ENCODE peak calls at places on chromosomes 6 and 20, in eight cellular contexts. F, K, T, U, S, J, P and R are unnamed samples.

GRCh38 chr6:28867078-28867414 is 56.7 kb downstream of the TRIM27 start:
- DNase-seq in P (no peak), F (peak), K (peak), T (peak), J (no peak), S (no peak), U (no peak), R (peak)

GRCh38 chr6:127212376-127212775 is 54.3 kb upstream of the RNF146 start:
- DNase-seq in T (no peak), S (no peak), U (no peak), J (no peak), K (no peak), F (no peak), P (no peak), R (no peak)

GRCh38 chr20:20665200-20665599 is 47.2 kb downstream of the RALGAPA2 start:
- DNase-seq in J (no peak), T (no peak), K (no peak), F (no peak), S (no peak), P (no peak), U (no peak), R (no peak)

GRCh38 chr20:63500151-63500901 is 1.4 kb upstream of the EEF1A2 start:
- DNase-seq in J (no peak), U (no peak), S (no peak), T (no peak), K (no peak), P (no peak), F (no peak), R (no peak)

GRCh38 chr6:1913572-1913971 is 303.9 kb downstream of the FOXC1 start:
- DNase-seq in K (no peak), T (no peak), S (no peak), P (no peak), U (no peak), J (no peak), F (no peak), R (no peak)

GRCh38 chr6:37696841-37697735 is 595 bp downstream of the MDGA1 start:
- DNase-seq in K (peak), T (peak), S (no peak), P (no peak), U (no peak), F (peak), J (no peak), R (peak)

GRCh38 chr20:59165794-59166709 is 2.4 kb downstream of the ZNF831 start:
- DNase-seq in F (no peak), K (no peak), P (peak), U (no peak), J (no peak), S (no peak), T (no peak), R (no peak)

GRCh38 chr6:91198588-91199255 is 611.9 kb upstream of the MAP3K7 start:
- DNase-seq in S (no peak), J (no peak), U (no peak), F (no peak), P (no peak), T (no peak), K (no peak), R (no peak)

GRCh38 chr6:154249499-154250298 is 106.9 kb downstream of the IPCEF1 start:
- DNase-seq in J (no peak), P (peak), S (no peak), U (no peak), F (no peak), K (no peak), T (no peak), R (no peak)

GRCh38 chr6:41901882-41902519 is 6.8 kb upstream of the USP49 start:
- DNase-seq in T (no peak), K (peak), J (peak), F (peak), P (peak), S (no peak), U (peak), R (no peak)

GRCh38 chr20:7855545-7855944 is 84.7 kb downstream of the HAO1 start:
- DNase-seq in K (peak), P (no peak), J (peak), U (no peak), T (no peak), F (no peak), S (no peak), R (no peak)

GRCh38 chr20:43534016-43534415 is 24.8 kb upstream of the SGK2 start:
- DNase-seq in P (no peak), F (no peak), S (no peak), J (no peak), T (no peak), K (no peak), U (no peak), R (no peak)

GRCh38 chr20:12966468-12967085 is 42.2 kb upstream of the SPTLC3 start:
- DNase-seq in J (peak), F (peak), T (no peak), K (peak), U (peak), S (no peak), P (no peak), R (peak)

DNA sequence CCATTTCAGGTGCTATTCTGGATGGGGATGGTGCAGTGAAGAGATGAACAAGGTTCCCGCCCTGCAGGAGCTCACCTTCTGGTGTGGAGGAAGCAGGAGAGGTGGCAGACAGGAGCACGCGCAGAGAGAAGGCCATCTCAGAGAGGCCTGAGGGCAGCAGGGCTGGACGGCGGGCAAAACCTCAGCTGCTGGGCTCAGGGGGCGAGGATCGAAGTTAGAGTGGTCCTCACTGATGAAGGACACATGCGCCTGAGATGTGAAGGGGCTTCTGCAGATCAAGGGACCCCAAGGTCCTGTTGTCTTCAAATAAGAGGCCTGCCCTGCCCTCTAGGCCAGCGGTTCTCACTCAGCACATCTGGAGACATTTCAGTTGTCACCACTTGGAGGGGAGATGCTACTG is 198.4 kb upstream of the PMEPA1 start:
- DNase-seq in J (no peak), K (no peak), F (no peak), U (no peak), P (no peak), S (no peak), T (no peak), R (no peak)
- TF ChIP-seq EZH2phosphoT487 in J (no peak), K (no peak), F (no peak), U (no peak), P (no peak), S (no peak), T (no peak), R (no peak)

GRCh38 chr6:30683137-30683979 is 3.1 kb downstream of the PPP1R18 start:
- DNase-seq in K (no peak), T (no peak), P (peak), U (no peak), F (no peak), S (no peak), J (no peak), R (no peak)

GRCh38 chr6:30685977-30686907 is at the start of gene PPP1R18:
- DNase-seq in T (peak), P (peak), S (no peak), K (peak), J (peak), F (peak), U (peak), R (peak)

GRCh38 chr6:30683980-30684338 is 2.5 kb downstream of the PPP1R18 start:
- DNase-seq in S (no peak), J (no peak), U (no peak), K (peak), F (no peak), P (no peak), T (no peak), R (no peak)

GRCh38 chr6:30685157-30685976 is 1.1 kb downstream of the PPP1R18 start:
- DNase-seq in U (peak), K (peak), J (no peak), S (no peak), T (no peak), P (peak), F (no peak), R (no peak)

DNA sequence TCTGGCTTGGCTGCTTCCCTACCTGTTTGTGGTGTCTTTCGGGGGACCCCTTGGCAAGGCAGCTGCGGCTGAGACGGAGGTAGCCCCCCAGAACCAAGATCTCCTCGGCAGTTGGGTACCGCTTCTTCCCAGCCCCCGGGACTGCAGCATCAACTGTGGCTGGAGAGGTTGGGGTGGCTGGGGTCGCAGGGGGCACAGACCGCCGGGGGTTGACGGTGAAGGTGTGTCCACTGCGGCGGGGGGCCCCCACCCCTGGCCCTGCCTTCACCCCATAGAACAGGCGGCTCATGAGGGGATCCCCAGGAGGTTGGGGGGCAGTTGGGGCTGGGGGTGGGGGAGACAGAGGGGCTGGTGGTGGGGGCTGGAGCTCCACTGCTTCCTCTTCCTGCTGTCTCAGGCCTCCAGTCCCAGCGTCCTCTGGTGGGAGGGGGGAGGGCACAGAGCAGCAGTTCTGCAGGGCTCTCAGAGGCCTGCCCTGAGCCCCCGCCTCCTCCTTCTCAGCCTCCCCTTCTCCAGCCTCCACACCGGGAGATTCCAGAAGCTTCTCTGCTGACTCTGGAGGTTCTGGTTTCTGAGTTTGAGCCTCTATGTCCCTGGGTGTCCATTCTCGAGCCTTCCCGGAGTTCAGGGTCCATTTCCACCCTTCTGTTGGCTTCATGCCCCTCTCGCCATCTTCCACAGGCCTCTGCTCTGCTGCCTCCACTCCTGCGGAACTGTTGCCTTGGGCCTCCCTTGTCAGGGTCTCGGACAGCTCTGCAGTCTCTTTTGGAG is 1.9 kb downstream of the PPP1R18 start:
- DNase-seq in P (peak), S (no peak), K (peak), T (peak), U (no peak), F (no peak), J (no peak), R (no peak)
- TF ChIP-seq EZH2phosphoT487 in P (no peak), S (no peak), K (no peak), T (no peak), U (no peak), F (no peak), J (no peak), R (no peak)

GRCh38 chr6:114194362-114195343 is 148.2 kb downstream of the HS3ST5 start:
- DNase-seq in K (peak), P (no peak), S (no peak), U (no peak), T (no peak), J (no peak), F (no peak), R (peak)
- TF ChIP-seq EZH2phosphoT487 in K (no peak), P (no peak), S (no peak), U (no peak), T (no peak), J (no peak), F (no peak), R (no peak)

GRCh38 chr20:31972481-31973386 is 4.8 kb downstream of the XKR7 start:
- DNase-seq in T (no peak), U (peak), F (peak), J (no peak), K (peak), P (no peak), S (no peak), R (no peak)

GRCh38 chr20:31967830-31968249 is at the start of gene XKR7:
- DNase-seq in K (no peak), J (no peak), P (no peak), F (peak), S (no peak), T (peak), U (peak), R (no peak)

GRCh38 chr20:31966991-31967655 is 828 bp upstream of the XKR7 start:
- DNase-seq in F (no peak), P (no peak), K (no peak), U (peak), J (no peak), T (peak), S (no peak), R (no peak)

GRCh38 chr20:31962741-31963140 is 5.2 kb upstream of the XKR7 start:
- DNase-seq in P (no peak), F (no peak), J (no peak), U (no peak), T (peak), K (no peak), S (no peak), R (no peak)

DNA sequence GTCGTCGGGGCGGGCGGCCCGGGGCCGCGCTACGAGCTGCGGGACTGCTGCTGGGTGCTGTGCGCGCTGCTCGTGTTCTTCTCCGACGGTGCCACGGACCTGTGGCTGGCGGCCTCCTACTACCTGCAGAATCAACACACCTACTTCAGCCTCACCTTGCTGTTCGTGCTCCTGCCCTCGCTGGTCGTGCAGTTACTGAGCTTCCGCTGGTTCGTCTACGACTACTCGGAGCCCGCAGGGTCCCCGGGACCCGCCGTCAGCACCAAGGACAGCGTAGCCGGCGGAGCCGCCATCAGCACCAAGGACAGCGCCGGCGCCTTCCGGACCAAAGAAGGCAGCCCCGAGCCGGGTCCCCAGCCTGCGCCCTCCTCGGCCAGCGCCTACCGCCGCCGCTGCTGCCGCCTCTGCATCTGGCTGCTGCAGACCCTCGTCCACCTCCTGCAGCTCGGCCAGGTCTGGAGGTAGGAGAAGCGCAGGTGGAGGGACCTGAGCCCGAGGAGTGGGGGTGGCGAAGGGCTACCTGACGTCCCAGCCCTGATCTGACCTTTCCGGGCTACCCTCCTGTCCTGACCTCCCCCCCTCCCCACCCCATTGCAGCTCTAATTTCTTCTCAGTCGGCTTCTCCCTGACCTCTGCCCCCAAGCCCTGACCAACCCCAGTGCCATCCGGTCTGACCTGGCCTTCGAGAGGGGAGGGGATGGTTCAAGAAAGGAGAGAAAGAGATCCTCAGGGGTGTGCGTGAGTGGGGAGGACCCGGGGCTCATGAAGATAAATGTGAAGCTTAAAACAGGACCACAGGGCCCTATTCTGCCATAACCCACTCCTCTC is 562 bp downstream of the XKR7 start:
- DNase-seq in F (peak), K (peak), S (no peak), J (peak), U (peak), T (peak), P (peak), R (peak)
- TF ChIP-seq EZH2phosphoT487 in F (peak), K (no peak), S (no peak), J (no peak), U (no peak), T (no peak), P (no peak), R (no peak)

DNA sequence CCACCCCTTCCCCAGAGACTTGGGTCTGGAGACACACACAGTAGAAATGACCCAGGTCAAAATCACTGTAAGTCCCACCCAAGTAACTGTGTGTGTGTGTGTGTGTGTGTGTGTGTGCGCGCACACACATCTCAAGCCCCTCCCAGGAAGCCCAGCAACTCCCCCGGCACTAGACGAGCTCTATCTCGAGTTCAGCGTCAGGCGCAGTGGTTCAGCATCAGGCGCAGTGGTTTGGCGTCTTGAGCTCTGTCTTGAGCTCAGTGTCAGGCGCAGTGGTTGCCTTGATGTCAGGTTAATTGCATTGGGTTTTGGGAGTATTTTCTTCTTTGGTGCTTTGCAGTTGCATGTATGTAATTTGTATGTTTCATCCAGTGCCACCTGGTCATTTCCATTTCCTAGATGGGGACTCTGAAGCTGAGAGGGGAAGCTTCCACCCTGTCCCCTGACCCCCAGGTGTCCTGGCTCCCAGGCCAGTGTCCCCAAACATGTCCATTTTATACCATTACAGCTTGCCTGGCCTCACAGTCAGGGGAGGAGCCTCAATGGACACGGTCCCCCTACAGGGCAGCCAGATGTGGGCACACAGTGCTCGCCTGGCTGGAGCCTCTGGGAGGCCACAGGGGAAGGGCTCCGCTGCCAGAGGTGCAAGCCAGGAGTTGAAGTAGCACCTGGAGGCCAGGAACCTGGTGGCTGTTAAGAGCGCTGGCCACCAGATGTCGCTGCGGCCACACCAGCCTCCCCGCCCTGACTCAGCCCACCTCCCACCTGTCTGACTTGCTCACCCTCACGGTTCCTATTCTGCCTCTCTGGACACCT is 107.8 kb downstream of the SULF2 start:
- DNase-seq in F (peak), P (peak), U (peak), K (peak), T (peak), J (peak), S (peak), R (peak)
- TF ChIP-seq EZH2phosphoT487 in F (no peak), P (no peak), U (no peak), K (no peak), T (no peak), J (no peak), S (no peak), R (no peak)

GRCh38 chr6:2915150-2915549 is 12.0 kb upstream of the SERPINB9 start:
- DNase-seq in P (no peak), S (no peak), J (no peak), T (no peak), U (no peak), K (no peak), F (no peak), R (no peak)

GRCh38 chr6:2917801-2918495 is 14.8 kb upstream of the SERPINB9 start:
- DNase-seq in P (no peak), K (no peak), J (no peak), F (no peak), S (no peak), T (no peak), U (no peak), R (no peak)

GRCh38 chr6:2914318-2914660 is 11.2 kb upstream of the SERPINB9 start:
- DNase-seq in P (no peak), S (no peak), U (no peak), J (no peak), F (no peak), K (no peak), T (no peak), R (no peak)

GRCh38 chr6:2917065-2917464 is 14.0 kb upstream of the SERPINB9 start:
- DNase-seq in T (no peak), U (peak), F (peak), S (no peak), J (no peak), K (no peak), P (no peak), R (no peak)

GRCh38 chr6:2916354-2916925 is 13.3 kb upstream of the SERPINB9 start:
- DNase-seq in S (no peak), P (no peak), J (no peak), K (no peak), F (no peak), T (no peak), U (no peak), R (no peak)
- TF ChIP-seq EZH2phosphoT487 in S (no peak), P (no peak), J (no peak), K (no peak), F (no peak), T (no peak), U (no peak), R (no peak)

GRCh38 chr6:139308936-139309603 is 17.3 kb upstream of the TXLNB start:
- DNase-seq in U (no peak), P (no peak), T (no peak), F (no peak), S (no peak), J (peak), K (peak), R (peak)

GRCh38 chr6:139313229-139313628 is 21.4 kb upstream of the TXLNB start:
- DNase-seq in J (no peak), U (peak), S (no peak), T (no peak), F (peak), K (no peak), P (peak), R (no peak)

GRCh38 chr6:139306582-139306981 is 14.8 kb upstream of the TXLNB start:
- DNase-seq in F (no peak), P (no peak), K (no peak), S (no peak), J (no peak), T (no peak), U (no peak), R (no peak)

GRCh38 chr6:139311826-139312225 is 20.0 kb upstream of the TXLNB start:
- DNase-seq in S (no peak), J (no peak), F (no peak), P (no peak), U (no peak), T (no peak), K (no peak), R (no peak)

GRCh38 chr6:139308284-139308916 is 16.6 kb upstream of the TXLNB start:
- DNase-seq in S (no peak), F (no peak), U (no peak), T (no peak), J (peak), K (peak), P (no peak), R (no peak)
- TF ChIP-seq EZH2phosphoT487 in S (no peak), F (no peak), U (no peak), T (no peak), J (no peak), K (no peak), P (no peak), R (no peak)